ENCODE peak calls at places on chromosomes 1 and 21, in four cellular contexts. O is activated T-cell treated with anti-CD3 and anti-CD28 coated beads, Interleukin-2, amount 50 U/mL, for 4 hours; J is stimulated activated naive CD8-positive, alpha-beta T cell treated with anti-CD3 and anti-CD28 coated beads, Interleukin-15, amount 100 ng/mL, for 72 hours; E is Panc1. U is an unnamed sample.

GRCh38 chr1:168297019-168297418 is 16.3 kb downstream of the TBX19 start:
- ATAC-seq in O (no peak), J (no peak), E (no peak), U (no peak)

GRCh38 chr1:16026723-16027484 is 5.1 kb downstream of the CLCNKA start:
- ATAC-seq in O (peak), J (peak), E (no peak), U (peak)

GRCh38 chr21:34878940-34879339 is 170.2 kb downstream of the RUNX1 start:
- ATAC-seq in O (peak), J (no peak), E (no peak), U (peak)

GRCh38 chr1:174815036-174815435 is 184.7 kb upstream of the CACYBP start:
- ATAC-seq in O (peak), J (peak), E (peak), U (peak)

GRCh38 chr1:109877776-109878175 is 32.9 kb upstream of the CSF1 start:
- ATAC-seq in O (no peak), J (no peak), E (no peak), U (no peak)

GRCh38 chr1:189211742-189212141 is 1265.9 kb downstream of the BRINP3 start:
- ATAC-seq in O (no peak), J (no peak), E (no peak), U (no peak)

GRCh38 chr21:33878824-33879223 is 36.8 kb downstream of the ATP5PO start:
- ATAC-seq in O (no peak), J (no peak), E (no peak), U (no peak)

GRCh38 chr1:28147264-28148094 is 29.0 kb downstream of the PTAFR start:
- ATAC-seq in O (no peak), J (no peak), E (no peak), U (no peak)

GRCh38 chr1:91736146-91736998 is 149.6 kb downstream of the TGFBR3 start:
- ATAC-seq in O (no peak), J (no peak), E (peak), U (no peak)

GRCh38 chr1:58727363-58727762 is 27.5 kb upstream of the MYSM1 start:
- ATAC-seq in O (no peak), J (no peak), E (peak), U (peak)

GRCh38 chr1:12460121-12460520 is 157.9 kb downstream of the DHRS3 start:
- ATAC-seq in O (no peak), J (no peak), E (no peak), U (no peak)

GRCh38 chr1:57986432-57986831 is 560.1 kb downstream of the OMA1 start:
- ATAC-seq in O (no peak), J (no peak), E (no peak), U (no peak)

GRCh38 chr1:214213136-214213535 is 67.8 kb upstream of the SMYD2 start:
- ATAC-seq in O (no peak), J (no peak), E (no peak), U (no peak)

GRCh38 chr1:54121482-54122130 is 31.2 kb downstream of the CDCP2 start:
- ATAC-seq in O (peak), J (peak), E (peak), U (peak)

GRCh38 chr1:41361495-41362356 is 492 bp downstream of the FOXO6 start:
- ATAC-seq in O (peak), J (peak), E (peak), U (peak)

GRCh38 chr1:109112056-109112651 is 1.8 kb upstream of the ELAPOR1 start:
- ATAC-seq in O (no peak), J (peak), E (peak), U (no peak)

GRCh38 chr1:214445846-214446614 is 105.4 kb downstream of the PTPN14 start:
- ATAC-seq in O (peak), J (peak), E (no peak), U (peak)

GRCh38 chr1:80779278-80779677 is 1021.5 kb upstream of the ADGRL2 start:
- ATAC-seq in O (no peak), J (no peak), E (no peak), U (no peak)

GRCh38 chr1:114756949-114757454 is 782 bp downstream of the CSDE1 start:
- ATAC-seq in O (no peak), J (peak), E (no peak), U (no peak)

GRCh38 chr1:20178634-20179368 is 7.1 kb upstream of the UBXN10 start:
- ATAC-seq in O (no peak), J (peak), E (no peak), U (no peak)

GRCh38 chr1:119253366-119253765 is 112.9 kb upstream of the WARS2 start:
- ATAC-seq in O (no peak), J (no peak), E (no peak), U (no peak)

GRCh38 chr1:235270625-235271024 is 57.4 kb downstream of the ARID4B start:
- ATAC-seq in O (peak), J (peak), E (peak), U (peak)

GRCh38 chr1:145947551-145947950 is 10.3 kb downstream of the LIX1L start:
- ATAC-seq in O (no peak), J (no peak), E (no peak), U (no peak)

GRCh38 chr1:12648741-12649140 is 4.9 kb downstream of the AADACL4 start:
- ATAC-seq in O (no peak), J (no peak), E (no peak), U (no peak)

GRCh38 chr1:92117526-92117925 is 37.4 kb downstream of the BTBD8 start:
- ATAC-seq in O (no peak), J (no peak), E (no peak), U (no peak)

GRCh38 chr1:45334308-45335245 is 5.4 kb upstream of the TOE1 start:
- ATAC-seq in O (no peak), J (no peak), E (no peak), U (no peak)

GRCh38 chr21:33198346-33199135 is 31.2 kb upstream of the IFNAR2 start:
- ATAC-seq in O (no peak), J (no peak), E (no peak), U (no peak)

GRCh38 chr1:24695202-24695974 is 49.9 kb upstream of the CLIC4 start:
- ATAC-seq in O (no peak), J (no peak), E (peak), U (no peak)

GRCh38 chr1:74835046-74835445 is 102.1 kb downstream of the TYW3 start:
- ATAC-seq in O (no peak), J (no peak), E (no peak), U (no peak)

GRCh38 chr1:231544943-231545592 is 16.6 kb downstream of the TSNAX start:
- ATAC-seq in O (no peak), J (no peak), E (no peak), U (no peak)

GRCh38 chr1:223226271-223226670 is 83.2 kb upstream of the TLR5 start:
- ATAC-seq in O (no peak), J (no peak), E (no peak), U (no peak)

GRCh38 chr1:156091610-156092009 is 9.3 kb upstream of the MEX3A start:
- ATAC-seq in O (no peak), J (no peak), E (no peak), U (no peak)

GRCh38 chr1:216576246-216576645 is 147.0 kb downstream of the ESRRG start:
- ATAC-seq in O (no peak), J (no peak), E (no peak), U (no peak)

GRCh38 chr21:31530918-31531705 is 128.4 kb upstream of the SOD1 start:
- ATAC-seq in O (no peak), J (no peak), E (peak), U (no peak)

GRCh38 chr1:40922969-40923368 is 56.5 kb upstream of the CTPS1 start:
- ATAC-seq in O (no peak), J (no peak), E (no peak), U (no peak)